ENCODE peak calls at places on chromosomes 7 and 10, in nine cellular contexts. One of them, this sample, is unnamed.

GRCh38 chr7:40808409-40808942 is 673.7 kb downstream of the SUGCT start:
- DNase-seq in astrocyte of the spinal cord: peak; percentile 94
- DNase-seq in AG04450: peak; percentile 59
- DNase-seq in kidney: peak; percentile 73
- DNase-seq in CD4-positive, alpha-beta memory T cell: no peak
- DNase-seq in iPS DF 6.9: no peak
- DNase-seq in hepatocyte: no peak
- DNase-seq in lower leg skin: no peak
- DNase-seq in breast epithelium: no peak
- DNase-seq in this sample: no peak

GRCh38 chr10:14603539-14604102 is 171.1 kb downstream of the FAM107B start:
- DNase-seq in astrocyte of the spinal cord: no peak
- DNase-seq in AG04450: no peak
- DNase-seq in kidney: peak; percentile 77
- DNase-seq in CD4-positive, alpha-beta memory T cell: peak; percentile 41
- DNase-seq in iPS DF 6.9: no peak
- DNase-seq in hepatocyte: peak; percentile 49
- DNase-seq in lower leg skin: no peak
- DNase-seq in breast epithelium: no peak
- DNase-seq in this sample: no peak

GRCh38 chr10:119305860-119306513 is 98.6 kb downstream of the GRK5 start:
- DNase-seq in astrocyte of the spinal cord: peak; percentile 97
- DNase-seq in AG04450: peak; percentile 75
- DNase-seq in kidney: no peak
- DNase-seq in CD4-positive, alpha-beta memory T cell: peak; percentile 98
- DNase-seq in iPS DF 6.9: no peak
- DNase-seq in hepatocyte: peak; percentile 77
- DNase-seq in lower leg skin: peak; percentile 94
- DNase-seq in breast epithelium: no peak
- DNase-seq in this sample: peak; percentile 74

GRCh38 chr7:157807510-157807909 is 470.7 kb downstream of the DNAJB6 start:
- DNase-seq in astrocyte of the spinal cord: peak; percentile 78
- DNase-seq in AG04450: no peak
- DNase-seq in kidney: peak; percentile 39
- DNase-seq in CD4-positive, alpha-beta memory T cell: peak; percentile 9
- DNase-seq in iPS DF 6.9: no peak
- DNase-seq in hepatocyte: no peak
- DNase-seq in lower leg skin: no peak
- DNase-seq in breast epithelium: no peak
- DNase-seq in this sample: no peak

GRCh38 chr10:6347391-6347951 is 144.7 kb downstream of the PFKFB3 start:
- DNase-seq in astrocyte of the spinal cord: peak; percentile 30
- DNase-seq in AG04450: no peak
- DNase-seq in kidney: no peak
- DNase-seq in CD4-positive, alpha-beta memory T cell: peak; percentile 88
- DNase-seq in iPS DF 6.9: no peak
- DNase-seq in hepatocyte: no peak
- DNase-seq in lower leg skin: no peak
- DNase-seq in breast epithelium: no peak
- DNase-seq in this sample: no peak

GRCh38 chr10:13816195-13816926 is 229.6 kb downstream of the PRPF18 start:
- DNase-seq in astrocyte of the spinal cord: peak; percentile 84
- DNase-seq in AG04450: peak; percentile 90
- DNase-seq in kidney: peak; percentile 94
- DNase-seq in CD4-positive, alpha-beta memory T cell: no peak
- DNase-seq in iPS DF 6.9: no peak
- DNase-seq in hepatocyte: peak; percentile 47
- DNase-seq in lower leg skin: no peak
- DNase-seq in breast epithelium: peak; percentile 67
- DNase-seq in this sample: peak; percentile 91

GRCh38 chr7:178444-178843 is 13.9 kb upstream of the FAM20C start:
- DNase-seq in astrocyte of the spinal cord: no peak
- DNase-seq in AG04450: no peak
- DNase-seq in kidney: no peak
- DNase-seq in CD4-positive, alpha-beta memory T cell: no peak
- DNase-seq in iPS DF 6.9: no peak
- DNase-seq in hepatocyte: no peak
- DNase-seq in lower leg skin: no peak
- DNase-seq in breast epithelium: no peak
- DNase-seq in this sample: no peak

GRCh38 chr7:105454921-105455320 is 66.2 kb upstream of the SRPK2 start:
- DNase-seq in astrocyte of the spinal cord: peak; percentile 19
- DNase-seq in AG04450: no peak
- DNase-seq in kidney: no peak
- DNase-seq in CD4-positive, alpha-beta memory T cell: no peak
- DNase-seq in iPS DF 6.9: no peak
- DNase-seq in hepatocyte: no peak
- DNase-seq in lower leg skin: no peak
- DNase-seq in breast epithelium: no peak
- DNase-seq in this sample: no peak

GRCh38 chr7:137903382-137904169 is 56.8 kb upstream of the DGKI start:
- DNase-seq in astrocyte of the spinal cord: peak; percentile 82
- DNase-seq in AG04450: peak; percentile 50
- DNase-seq in kidney: no peak
- DNase-seq in CD4-positive, alpha-beta memory T cell: peak; percentile 62
- DNase-seq in iPS DF 6.9: peak; percentile 72
- DNase-seq in hepatocyte: peak; percentile 84
- DNase-seq in lower leg skin: peak; percentile 89
- DNase-seq in breast epithelium: no peak
- DNase-seq in this sample: peak; percentile 54

GRCh38 chr10:29356931-29357330 is 68.1 kb downstream of the LYZL1 start:
- DNase-seq in astrocyte of the spinal cord: no peak
- DNase-seq in AG04450: no peak
- DNase-seq in kidney: no peak
- DNase-seq in CD4-positive, alpha-beta memory T cell: no peak
- DNase-seq in iPS DF 6.9: no peak
- DNase-seq in hepatocyte: no peak
- DNase-seq in lower leg skin: no peak
- DNase-seq in breast epithelium: no peak
- DNase-seq in this sample: no peak

GRCh38 chr7:146864644-146865043 is 748.0 kb downstream of the CNTNAP2 start:
- DNase-seq in astrocyte of the spinal cord: no peak
- DNase-seq in AG04450: no peak
- DNase-seq in kidney: no peak
- DNase-seq in CD4-positive, alpha-beta memory T cell: no peak
- DNase-seq in iPS DF 6.9: peak; percentile 13
- DNase-seq in hepatocyte: no peak
- DNase-seq in lower leg skin: no peak
- DNase-seq in breast epithelium: no peak
- DNase-seq in this sample: no peak

GRCh38 chr10:14296081-14296709 is 34.5 kb downstream of the FRMD4A start:
- DNase-seq in astrocyte of the spinal cord: peak; percentile 37
- DNase-seq in AG04450: no peak
- DNase-seq in kidney: no peak
- DNase-seq in CD4-positive, alpha-beta memory T cell: no peak
- DNase-seq in iPS DF 6.9: no peak
- DNase-seq in hepatocyte: peak; percentile 18
- DNase-seq in lower leg skin: no peak
- DNase-seq in breast epithelium: peak; percentile 54
- DNase-seq in this sample: no peak

GRCh38 chr7:125491137-125491536 is 561.5 kb upstream of the POT1 start:
- DNase-seq in astrocyte of the spinal cord: no peak
- DNase-seq in AG04450: no peak
- DNase-seq in kidney: no peak
- DNase-seq in CD4-positive, alpha-beta memory T cell: no peak
- DNase-seq in iPS DF 6.9: no peak
- DNase-seq in hepatocyte: no peak
- DNase-seq in lower leg skin: no peak
- DNase-seq in breast epithelium: no peak
- DNase-seq in this sample: no peak

GRCh38 chr7:125492521-125492920 is 562.9 kb upstream of the POT1 start:
- DNase-seq in astrocyte of the spinal cord: no peak
- DNase-seq in AG04450: no peak
- DNase-seq in kidney: no peak
- DNase-seq in CD4-positive, alpha-beta memory T cell: no peak
- DNase-seq in iPS DF 6.9: no peak
- DNase-seq in hepatocyte: no peak
- DNase-seq in lower leg skin: no peak
- DNase-seq in breast epithelium: no peak
- DNase-seq in this sample: no peak

GRCh38 chr7:125490167-125490566 is 560.5 kb upstream of the POT1 start:
- DNase-seq in astrocyte of the spinal cord: no peak
- DNase-seq in AG04450: no peak
- DNase-seq in kidney: no peak
- DNase-seq in CD4-positive, alpha-beta memory T cell: no peak
- DNase-seq in iPS DF 6.9: no peak
- DNase-seq in hepatocyte: no peak
- DNase-seq in lower leg skin: no peak
- DNase-seq in breast epithelium: no peak
- DNase-seq in this sample: no peak

DNA sequence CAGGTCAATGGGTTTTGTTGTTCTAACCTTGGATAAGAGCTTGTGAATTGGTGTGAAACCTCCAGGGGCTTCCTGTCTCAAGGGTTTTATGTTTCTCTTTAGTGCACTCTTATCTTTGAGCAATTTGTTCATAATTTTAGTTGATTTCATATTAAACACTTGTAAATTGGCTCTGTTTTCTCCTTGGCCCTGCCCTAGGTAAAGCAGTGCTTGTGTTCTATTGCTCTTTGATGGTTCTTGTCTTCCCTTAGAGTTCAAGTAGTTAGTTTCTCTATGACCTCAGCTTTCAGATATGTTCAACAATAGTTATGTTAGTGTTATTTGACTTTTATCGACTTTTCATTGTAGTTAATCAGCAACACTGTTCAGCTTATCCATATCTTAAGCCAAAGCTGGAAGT is 566.4 kb upstream of the POT1 start:
- DNase-seq in astrocyte of the spinal cord: no peak
- DNase-seq in AG04450: no peak
- DNase-seq in kidney: no peak
- DNase-seq in CD4-positive, alpha-beta memory T cell: no peak
- DNase-seq in iPS DF 6.9: no peak
- DNase-seq in hepatocyte: no peak
- DNase-seq in lower leg skin: no peak
- DNase-seq in breast epithelium: no peak
- DNase-seq in this sample: no peak
- H3K4me3 ChIP-seq in astrocyte of the spinal cord: no peak overlapping the region
- H3K4me3 ChIP-seq in AG04450: no peak overlapping the region
- H3K4me3 ChIP-seq in kidney: no peak overlapping the region
- H3K4me3 ChIP-seq in CD4-positive, alpha-beta memory T cell: no peak overlapping the region
- H3K4me3 ChIP-seq in iPS DF 6.9: no peak overlapping the region
- H3K4me3 ChIP-seq in hepatocyte: no peak overlapping the region
- H3K4me3 ChIP-seq in lower leg skin: no peak overlapping the region
- H3K4me3 ChIP-seq in breast epithelium: no peak overlapping the region
- H3K4me3 ChIP-seq in this sample: no peak overlapping the region

GRCh38 chr10:52313350-52314006 is 603 bp upstream of the DKK1 start:
- DNase-seq in astrocyte of the spinal cord: peak; percentile 48
- DNase-seq in AG04450: no peak
- DNase-seq in kidney: no peak
- DNase-seq in CD4-positive, alpha-beta memory T cell: no peak
- DNase-seq in iPS DF 6.9: no peak
- DNase-seq in hepatocyte: peak; percentile 17
- DNase-seq in lower leg skin: no peak
- DNase-seq in breast epithelium: no peak
- DNase-seq in this sample: no peak
- H3K4me3 ChIP-seq in astrocyte of the spinal cord: peak overlapping the region; percentile 79
- H3K4me3 ChIP-seq in AG04450: peak overlapping the region; percentile 95
- H3K4me3 ChIP-seq in kidney: peak overlapping the region; percentile 51
- H3K4me3 ChIP-seq in CD4-positive, alpha-beta memory T cell: no peak overlapping the region
- H3K4me3 ChIP-seq in iPS DF 6.9: peak overlapping the region; percentile 48
- H3K4me3 ChIP-seq in hepatocyte: peak overlapping the region; percentile 90
- H3K4me3 ChIP-seq in lower leg skin: peak overlapping the region; percentile 31
- H3K4me3 ChIP-seq in breast epithelium: peak overlapping the region; percentile 73
- H3K4me3 ChIP-seq in this sample: peak overlapping the region; percentile 57

GRCh38 chr10:68902382-68902781 is 1.3 kb downstream of the DDX50 start:
- DNase-seq in astrocyte of the spinal cord: no peak
- DNase-seq in AG04450: no peak
- DNase-seq in kidney: no peak
- DNase-seq in CD4-positive, alpha-beta memory T cell: no peak
- DNase-seq in iPS DF 6.9: no peak
- DNase-seq in hepatocyte: no peak
- DNase-seq in lower leg skin: no peak
- DNase-seq in breast epithelium: no peak
- DNase-seq in this sample: no peak
- H3K4me3 ChIP-seq in astrocyte of the spinal cord: peak overlapping the region; percentile 81
- H3K4me3 ChIP-seq in AG04450: peak overlapping the region; percentile 93
- H3K4me3 ChIP-seq in kidney: peak overlapping the region; percentile 95
- H3K4me3 ChIP-seq in CD4-positive, alpha-beta memory T cell: no peak overlapping the region
- H3K4me3 ChIP-seq in iPS DF 6.9: no peak overlapping the region
- H3K4me3 ChIP-seq in hepatocyte: peak overlapping the region; percentile 54
- H3K4me3 ChIP-seq in lower leg skin: no peak overlapping the region
- H3K4me3 ChIP-seq in breast epithelium: peak overlapping the region; percentile 84
- H3K4me3 ChIP-seq in this sample: no peak overlapping the region

GRCh38 chr10:964988-965417 is 23.2 kb upstream of the GTPBP4 start:
- DNase-seq in astrocyte of the spinal cord: no peak
- DNase-seq in AG04450: no peak
- DNase-seq in kidney: no peak
- DNase-seq in CD4-positive, alpha-beta memory T cell: no peak
- DNase-seq in iPS DF 6.9: no peak
- DNase-seq in hepatocyte: no peak
- DNase-seq in lower leg skin: no peak
- DNase-seq in breast epithelium: no peak
- DNase-seq in this sample: no peak

GRCh38 chr10:963613-964012 is 24.6 kb upstream of the GTPBP4 start:
- DNase-seq in astrocyte of the spinal cord: no peak
- DNase-seq in AG04450: no peak
- DNase-seq in kidney: no peak
- DNase-seq in CD4-positive, alpha-beta memory T cell: no peak
- DNase-seq in iPS DF 6.9: no peak
- DNase-seq in hepatocyte: no peak
- DNase-seq in lower leg skin: no peak
- DNase-seq in breast epithelium: no peak
- DNase-seq in this sample: no peak

GRCh38 chr10:963186-963585 is 25.0 kb upstream of the GTPBP4 start:
- DNase-seq in astrocyte of the spinal cord: no peak
- DNase-seq in AG04450: no peak
- DNase-seq in kidney: no peak
- DNase-seq in CD4-positive, alpha-beta memory T cell: no peak
- DNase-seq in iPS DF 6.9: no peak
- DNase-seq in hepatocyte: no peak
- DNase-seq in lower leg skin: no peak
- DNase-seq in breast epithelium: no peak
- DNase-seq in this sample: no peak

GRCh38 chr10:962342-962741 is 25.9 kb upstream of the GTPBP4 start:
- DNase-seq in astrocyte of the spinal cord: no peak
- DNase-seq in AG04450: no peak
- DNase-seq in kidney: no peak
- DNase-seq in CD4-positive, alpha-beta memory T cell: no peak
- DNase-seq in iPS DF 6.9: no peak
- DNase-seq in hepatocyte: no peak
- DNase-seq in lower leg skin: no peak
- DNase-seq in breast epithelium: no peak
- DNase-seq in this sample: no peak

DNA sequence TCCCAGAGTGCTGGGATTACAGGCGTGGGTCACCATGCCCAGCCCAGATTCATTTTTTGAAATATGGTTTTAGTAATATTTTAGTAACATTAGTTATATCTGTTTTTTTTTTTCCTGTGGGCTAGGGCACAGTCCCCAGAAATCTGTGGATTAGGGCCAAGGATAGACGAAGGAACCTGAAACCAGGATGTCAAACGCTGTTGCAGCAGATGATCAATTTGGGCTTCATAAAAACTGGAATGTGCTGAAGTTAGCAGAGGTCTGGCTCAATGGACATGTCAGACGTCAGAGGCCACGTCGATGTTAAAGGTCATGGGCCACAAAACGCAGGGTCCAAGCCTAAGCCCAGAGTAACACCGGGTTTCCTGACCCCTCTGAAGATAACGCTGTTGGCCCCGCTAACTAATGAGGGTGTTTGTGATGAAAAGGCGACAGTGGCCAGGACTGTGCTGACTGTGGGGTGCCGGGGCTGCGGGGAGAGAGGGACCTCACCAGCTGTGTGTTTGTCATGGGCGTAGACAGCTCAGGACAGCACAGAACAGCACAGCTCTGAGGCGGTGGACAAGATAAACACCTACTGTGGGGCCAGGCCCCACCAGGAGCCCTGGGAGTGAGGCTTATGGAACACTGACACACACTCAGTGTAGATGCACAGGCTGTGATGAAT is 23.8 kb upstream of the GTPBP4 start:
- DNase-seq in astrocyte of the spinal cord: no peak
- DNase-seq in AG04450: no peak
- DNase-seq in kidney: no peak
- DNase-seq in CD4-positive, alpha-beta memory T cell: no peak
- DNase-seq in iPS DF 6.9: no peak
- DNase-seq in hepatocyte: no peak
- DNase-seq in lower leg skin: no peak
- DNase-seq in breast epithelium: no peak
- DNase-seq in this sample: no peak
- H3K4me3 ChIP-seq in astrocyte of the spinal cord: no peak overlapping the region
- H3K4me3 ChIP-seq in AG04450: no peak overlapping the region
- H3K4me3 ChIP-seq in kidney: no peak overlapping the region
- H3K4me3 ChIP-seq in CD4-positive, alpha-beta memory T cell: no peak overlapping the region
- H3K4me3 ChIP-seq in iPS DF 6.9: no peak overlapping the region
- H3K4me3 ChIP-seq in hepatocyte: no peak overlapping the region
- H3K4me3 ChIP-seq in lower leg skin: no peak overlapping the region
- H3K4me3 ChIP-seq in breast epithelium: no peak overlapping the region
- H3K4me3 ChIP-seq in this sample: no peak overlapping the region